ENCODE peak calls at places on chromosomes 13 and 19, in four cellular contexts. One of them, this sample, is unnamed.

GRCh38 chr13:111940892-111941291 is 126.1 kb upstream of the SOX1 start:
- DNase-seq in body of pancreas: no peak
- DNase-seq in breast epithelium: no peak
- DNase-seq in stimulated activated naive B cell treated with anti-CD40 and anti-IgM and Interleukin-4, amounts not matched to agents 10 μg/mL and 1 μg/mL and 100 μg/mL, for 72 hours: no peak
- DNase-seq in this sample: no peak

GRCh38 chr19:13091400-13092161 is 11.1 kb downstream of the LYL1 start:
- DNase-seq in body of pancreas: no peak
- DNase-seq in breast epithelium: peak; percentile 84
- DNase-seq in stimulated activated naive B cell treated with anti-CD40 and anti-IgM and Interleukin-4, amounts not matched to agents 10 μg/mL and 1 μg/mL and 100 μg/mL, for 72 hours: no peak
- DNase-seq in this sample: peak; percentile 61

GRCh38 chr13:66503890-66504289 is 726.2 kb downstream of the PCDH9 start:
- DNase-seq in body of pancreas: no peak
- DNase-seq in breast epithelium: no peak
- DNase-seq in stimulated activated naive B cell treated with anti-CD40 and anti-IgM and Interleukin-4, amounts not matched to agents 10 μg/mL and 1 μg/mL and 100 μg/mL, for 72 hours: no peak
- DNase-seq in this sample: no peak

GRCh38 chr13:58452123-58452623 is 820.6 kb downstream of the PCDH17 start:
- DNase-seq in body of pancreas: no peak
- DNase-seq in breast epithelium: no peak
- DNase-seq in stimulated activated naive B cell treated with anti-CD40 and anti-IgM and Interleukin-4, amounts not matched to agents 10 μg/mL and 1 μg/mL and 100 μg/mL, for 72 hours: no peak
- DNase-seq in this sample: no peak

GRCh38 chr19:17220207-17220758 is 5.1 kb downstream of the USE1 start:
- DNase-seq in body of pancreas: no peak
- DNase-seq in breast epithelium: no peak
- DNase-seq in stimulated activated naive B cell treated with anti-CD40 and anti-IgM and Interleukin-4, amounts not matched to agents 10 μg/mL and 1 μg/mL and 100 μg/mL, for 72 hours: no peak
- DNase-seq in this sample: no peak

GRCh38 chr19:1742989-1743696 is 10.2 kb upstream of the ONECUT3 start:
- DNase-seq in body of pancreas: no peak
- DNase-seq in breast epithelium: no peak
- DNase-seq in stimulated activated naive B cell treated with anti-CD40 and anti-IgM and Interleukin-4, amounts not matched to agents 10 μg/mL and 1 μg/mL and 100 μg/mL, for 72 hours: no peak
- DNase-seq in this sample: no peak

GRCh38 chr19:8093740-8094139 is 41.2 kb downstream of the CCL25 start:
- DNase-seq in body of pancreas: no peak
- DNase-seq in breast epithelium: no peak
- DNase-seq in stimulated activated naive B cell treated with anti-CD40 and anti-IgM and Interleukin-4, amounts not matched to agents 10 μg/mL and 1 μg/mL and 100 μg/mL, for 72 hours: no peak
- DNase-seq in this sample: no peak

GRCh38 chr19:4199699-4200293 is 17.3 kb downstream of the ANKRD24 start:
- DNase-seq in body of pancreas: no peak
- DNase-seq in breast epithelium: no peak
- DNase-seq in stimulated activated naive B cell treated with anti-CD40 and anti-IgM and Interleukin-4, amounts not matched to agents 10 μg/mL and 1 μg/mL and 100 μg/mL, for 72 hours: no peak
- DNase-seq in this sample: no peak

GRCh38 chr19:3699071-3699740 is 1.1 kb downstream of the PIP5K1C start:
- DNase-seq in body of pancreas: peak; percentile 42
- DNase-seq in breast epithelium: no peak
- DNase-seq in stimulated activated naive B cell treated with anti-CD40 and anti-IgM and Interleukin-4, amounts not matched to agents 10 μg/mL and 1 μg/mL and 100 μg/mL, for 72 hours: no peak
- DNase-seq in this sample: peak; percentile 45

GRCh38 chr19:56980864-56981263 is 138.9 kb upstream of the USP29 start:
- DNase-seq in body of pancreas: no peak
- DNase-seq in breast epithelium: no peak
- DNase-seq in stimulated activated naive B cell treated with anti-CD40 and anti-IgM and Interleukin-4, amounts not matched to agents 10 μg/mL and 1 μg/mL and 100 μg/mL, for 72 hours: no peak
- DNase-seq in this sample: no peak

GRCh38 chr13:35711909-35712308 is 235.4 kb upstream of the MAB21L1 start:
- DNase-seq in body of pancreas: no peak
- DNase-seq in breast epithelium: no peak
- DNase-seq in stimulated activated naive B cell treated with anti-CD40 and anti-IgM and Interleukin-4, amounts not matched to agents 10 μg/mL and 1 μg/mL and 100 μg/mL, for 72 hours: no peak
- DNase-seq in this sample: no peak

GRCh38 chr13:31946091-31946770 is 85.3 kb upstream of the FRY start:
- DNase-seq in body of pancreas: no peak
- DNase-seq in breast epithelium: no peak
- DNase-seq in stimulated activated naive B cell treated with anti-CD40 and anti-IgM and Interleukin-4, amounts not matched to agents 10 μg/mL and 1 μg/mL and 100 μg/mL, for 72 hours: no peak
- DNase-seq in this sample: no peak

GRCh38 chr19:29202281-29202680 is 10.7 kb downstream of the UQCRFS1 start:
- DNase-seq in body of pancreas: no peak
- DNase-seq in breast epithelium: no peak
- DNase-seq in stimulated activated naive B cell treated with anti-CD40 and anti-IgM and Interleukin-4, amounts not matched to agents 10 μg/mL and 1 μg/mL and 100 μg/mL, for 72 hours: no peak
- DNase-seq in this sample: no peak

GRCh38 chr13:27269114-27269665 is 1.4 kb upstream of the RASL11A start:
- DNase-seq in body of pancreas: no peak
- DNase-seq in breast epithelium: no peak
- DNase-seq in stimulated activated naive B cell treated with anti-CD40 and anti-IgM and Interleukin-4, amounts not matched to agents 10 μg/mL and 1 μg/mL and 100 μg/mL, for 72 hours: no peak
- DNase-seq in this sample: no peak

GRCh38 chr19:3512562-3512961 is 6.5 kb downstream of the FZR1 start:
- DNase-seq in body of pancreas: no peak
- DNase-seq in breast epithelium: no peak
- DNase-seq in stimulated activated naive B cell treated with anti-CD40 and anti-IgM and Interleukin-4, amounts not matched to agents 10 μg/mL and 1 μg/mL and 100 μg/mL, for 72 hours: no peak
- DNase-seq in this sample: no peak

GRCh38 chr19:2097330-2098327 is 914 bp downstream of the IZUMO4 start:
- DNase-seq in body of pancreas: peak; percentile 61
- DNase-seq in breast epithelium: no peak
- DNase-seq in stimulated activated naive B cell treated with anti-CD40 and anti-IgM and Interleukin-4, amounts not matched to agents 10 μg/mL and 1 μg/mL and 100 μg/mL, for 72 hours: peak; percentile 56
- DNase-seq in this sample: no peak

GRCh38 chr19:35253316-35254286 is 4.8 kb downstream of the LSR start:
- DNase-seq in body of pancreas: no peak
- DNase-seq in breast epithelium: no peak
- DNase-seq in stimulated activated naive B cell treated with anti-CD40 and anti-IgM and Interleukin-4, amounts not matched to agents 10 μg/mL and 1 μg/mL and 100 μg/mL, for 72 hours: no peak
- DNase-seq in this sample: no peak

GRCh38 chr13:31361673-31362072 is 161.9 kb downstream of the B3GLCT start:
- DNase-seq in body of pancreas: no peak
- DNase-seq in breast epithelium: no peak
- DNase-seq in stimulated activated naive B cell treated with anti-CD40 and anti-IgM and Interleukin-4, amounts not matched to agents 10 μg/mL and 1 μg/mL and 100 μg/mL, for 72 hours: no peak
- DNase-seq in this sample: no peak

GRCh38 chr13:40492511-40492910 is 173.9 kb downstream of the FOXO1 start:
- DNase-seq in body of pancreas: no peak
- DNase-seq in breast epithelium: no peak
- DNase-seq in stimulated activated naive B cell treated with anti-CD40 and anti-IgM and Interleukin-4, amounts not matched to agents 10 μg/mL and 1 μg/mL and 100 μg/mL, for 72 hours: no peak
- DNase-seq in this sample: no peak

GRCh38 chr13:113041821-113042335 is 63.7 kb upstream of the F7 start:
- DNase-seq in body of pancreas: no peak
- DNase-seq in breast epithelium: no peak
- DNase-seq in stimulated activated naive B cell treated with anti-CD40 and anti-IgM and Interleukin-4, amounts not matched to agents 10 μg/mL and 1 μg/mL and 100 μg/mL, for 72 hours: no peak
- DNase-seq in this sample: no peak

GRCh38 chr13:60043262-60043661 is 120.5 kb downstream of the DIAPH3 start:
- DNase-seq in body of pancreas: no peak
- DNase-seq in breast epithelium: no peak
- DNase-seq in stimulated activated naive B cell treated with anti-CD40 and anti-IgM and Interleukin-4, amounts not matched to agents 10 μg/mL and 1 μg/mL and 100 μg/mL, for 72 hours: no peak
- DNase-seq in this sample: no peak

GRCh38 chr19:17775245-17775927 is 19.6 kb upstream of the B3GNT3 start:
- DNase-seq in body of pancreas: peak; percentile 25
- DNase-seq in breast epithelium: no peak
- DNase-seq in stimulated activated naive B cell treated with anti-CD40 and anti-IgM and Interleukin-4, amounts not matched to agents 10 μg/mL and 1 μg/mL and 100 μg/mL, for 72 hours: no peak
- DNase-seq in this sample: no peak

GRCh38 chr19:18804643-18805042 is 13.5 kb upstream of the COMP start:
- DNase-seq in body of pancreas: no peak
- DNase-seq in breast epithelium: no peak
- DNase-seq in stimulated activated naive B cell treated with anti-CD40 and anti-IgM and Interleukin-4, amounts not matched to agents 10 μg/mL and 1 μg/mL and 100 μg/mL, for 72 hours: no peak
- DNase-seq in this sample: no peak

GRCh38 chr19:18596752-18597157 is 8.2 kb downstream of the REX1BD start:
- DNase-seq in body of pancreas: peak; percentile 72
- DNase-seq in breast epithelium: no peak
- DNase-seq in stimulated activated naive B cell treated with anti-CD40 and anti-IgM and Interleukin-4, amounts not matched to agents 10 μg/mL and 1 μg/mL and 100 μg/mL, for 72 hours: no peak
- DNase-seq in this sample: peak; percentile 38

This sample was measured in tibial nerve.